ENCODE peak calls at places on chromosome 5, in eight cellular contexts. W, Z, N, A, E, V, F and K are unnamed samples.

GRCh38 chr5:80615266-80615914 is 39.1 kb upstream of the MSH3 start:
- DNase-seq in W (no peak), Z (no peak), N (no peak), A (peak; percentile 63), E (no peak), V (no peak), F (no peak), K (no peak)

GRCh38 chr5:179187229-179187678 is 127.1 kb downstream of the ZNF354C start:
- DNase-seq in W (peak; percentile 28), Z (no peak), N (no peak), A (no peak), E (no peak), V (no peak), F (no peak), K (no peak)

GRCh38 chr5:167902298-167902697 is 389.1 kb upstream of the WWC1 start:
- DNase-seq in W (no peak), Z (no peak), N (no peak), A (no peak), E (no peak), V (no peak), F (no peak), K (no peak)

GRCh38 chr5:1432296-1432695 is 12.9 kb downstream of the SLC6A3 start:
- DNase-seq in W (no peak), Z (no peak), N (peak; percentile 62), A (peak; percentile 30), E (no peak), V (no peak), F (no peak), K (no peak)

GRCh38 chr5:62828757-62829156 is 250.1 kb downstream of the LRRC70 start:
- DNase-seq in W (no peak), Z (no peak), N (no peak), A (no peak), E (no peak), V (no peak), F (no peak), K (no peak)

GRCh38 chr5:111641533-111642230 is 115.3 kb downstream of the NREP start:
- DNase-seq in W (no peak), Z (no peak), N (no peak), A (no peak), E (no peak), V (no peak), F (no peak), K (no peak)

GRCh38 chr5:74588415-74588814 is 52.1 kb downstream of the ENC1 start:
- DNase-seq in W (no peak), Z (no peak), N (no peak), A (no peak), E (no peak), V (no peak), F (no peak), K (no peak)

GRCh38 chr5:129746884-129747283 is 1.0 kb upstream of the MINAR2 start:
- DNase-seq in W (no peak), Z (no peak), N (no peak), A (no peak), E (no peak), V (no peak), F (no peak), K (no peak)